ENCODE peak calls at places on chromosomes 13 and 19, in seven cellular contexts. One of them, this sample, is unnamed.

GRCh38 chr19:7540761-7541480 is 5.4 kb downstream of the PNPLA6 start:
- DNase-seq in activated T-cell treated with anti-CD3 and anti-CD28 coated beads for 1 hour: no peak
- DNase-seq in fibroblast of mammary gland: peak; percentile 63
- DNase-seq in iPS-NIHi11: peak; percentile 90
- DNase-seq in heart left ventricle: no peak
- DNase-seq in astrocyte of the spinal cord: peak; percentile 36
- DNase-seq in NCI-H748 treated with DMSO at 0.1 percent for 48 hours: no peak
- DNase-seq in this sample: no peak

GRCh38 chr19:2820112-2820702 is 539 bp downstream of the ZNF554 start:
- DNase-seq in activated T-cell treated with anti-CD3 and anti-CD28 coated beads for 1 hour: no peak
- DNase-seq in fibroblast of mammary gland: no peak
- DNase-seq in iPS-NIHi11: no peak
- DNase-seq in heart left ventricle: no peak
- DNase-seq in astrocyte of the spinal cord: no peak
- DNase-seq in NCI-H748 treated with DMSO at 0.1 percent for 48 hours: no peak
- DNase-seq in this sample: no peak

GRCh38 chr13:90868321-90868920 is 479.1 kb upstream of the MIR17HG start:
- DNase-seq in activated T-cell treated with anti-CD3 and anti-CD28 coated beads for 1 hour: no peak
- DNase-seq in fibroblast of mammary gland: peak; percentile 39
- DNase-seq in iPS-NIHi11: no peak
- DNase-seq in heart left ventricle: no peak
- DNase-seq in astrocyte of the spinal cord: peak; percentile 39
- DNase-seq in NCI-H748 treated with DMSO at 0.1 percent for 48 hours: no peak
- DNase-seq in this sample: no peak

GRCh38 chr13:67023088-67023893 is 206.8 kb downstream of the PCDH9 start:
- DNase-seq in activated T-cell treated with anti-CD3 and anti-CD28 coated beads for 1 hour: no peak
- DNase-seq in fibroblast of mammary gland: peak; percentile 80
- DNase-seq in iPS-NIHi11: peak; percentile 30
- DNase-seq in heart left ventricle: no peak
- DNase-seq in astrocyte of the spinal cord: peak; percentile 96
- DNase-seq in NCI-H748 treated with DMSO at 0.1 percent for 48 hours: peak; percentile 84
- DNase-seq in this sample: no peak

GRCh38 chr19:30062331-30063183 is 120.5 kb downstream of the URI1 start:
- DNase-seq in activated T-cell treated with anti-CD3 and anti-CD28 coated beads for 1 hour: no peak
- DNase-seq in fibroblast of mammary gland: no peak
- DNase-seq in iPS-NIHi11: no peak
- DNase-seq in heart left ventricle: no peak
- DNase-seq in astrocyte of the spinal cord: no peak
- DNase-seq in NCI-H748 treated with DMSO at 0.1 percent for 48 hours: no peak
- DNase-seq in this sample: no peak

GRCh38 chr19:52453324-52454094 is at the start of gene ZNF578:
- DNase-seq in activated T-cell treated with anti-CD3 and anti-CD28 coated beads for 1 hour: peak; percentile 36
- DNase-seq in fibroblast of mammary gland: peak; percentile 86
- DNase-seq in iPS-NIHi11: peak; percentile 87
- DNase-seq in heart left ventricle: peak; percentile 90
- DNase-seq in astrocyte of the spinal cord: peak; percentile 89
- DNase-seq in NCI-H748 treated with DMSO at 0.1 percent for 48 hours: peak; percentile 65
- DNase-seq in this sample: peak; percentile 60

GRCh38 chr19:4567584-4568071 is 8.1 kb upstream of the SEMA6B start:
- DNase-seq in activated T-cell treated with anti-CD3 and anti-CD28 coated beads for 1 hour: peak; percentile 59
- DNase-seq in fibroblast of mammary gland: peak; percentile 60
- DNase-seq in iPS-NIHi11: peak; percentile 83
- DNase-seq in heart left ventricle: peak; percentile 87
- DNase-seq in astrocyte of the spinal cord: peak; percentile 31
- DNase-seq in NCI-H748 treated with DMSO at 0.1 percent for 48 hours: no peak
- DNase-seq in this sample: peak; percentile 51

GRCh38 chr19:1825909-1826556 is 14.0 kb upstream of the ATP8B3 start:
- DNase-seq in activated T-cell treated with anti-CD3 and anti-CD28 coated beads for 1 hour: peak; percentile 78
- DNase-seq in fibroblast of mammary gland: peak; percentile 61
- DNase-seq in iPS-NIHi11: peak; percentile 98
- DNase-seq in heart left ventricle: peak; percentile 87
- DNase-seq in astrocyte of the spinal cord: peak; percentile 50
- DNase-seq in NCI-H748 treated with DMSO at 0.1 percent for 48 hours: peak; percentile 1
- DNase-seq in this sample: peak; percentile 80

GRCh38 chr19:49847731-49848696 is 2.9 kb upstream of the PTOV1 start:
- DNase-seq in activated T-cell treated with anti-CD3 and anti-CD28 coated beads for 1 hour: no peak
- DNase-seq in fibroblast of mammary gland: peak; percentile 93
- DNase-seq in iPS-NIHi11: no peak
- DNase-seq in heart left ventricle: no peak
- DNase-seq in astrocyte of the spinal cord: peak; percentile 92
- DNase-seq in NCI-H748 treated with DMSO at 0.1 percent for 48 hours: no peak
- DNase-seq in this sample: no peak

This sample was measured in activated gamma-delta T cell treated with Interleukin-2 at 50 U/mL for 16 hours.